ENCODE peak calls at places on chromosomes 12 and 14, in seven cellular contexts. J is HuH-7.5; M is stimulated activated CD4-positive, alpha-beta T cell treated with anti-CD3 and anti-CD28 coated beads, Interleukin-15, amount 100 ng/mL, for 1 hour; U is RWPE1; D is H7; C is HFFc6; G is progenitor cell of endocrine pancreas. Q is an unnamed sample.

GRCh38 chr14:34021096-34021495 is 70.2 kb upstream of the EGLN3 start:
- DNase-seq in J (no peak), M (no peak), U (no peak), D (no peak), C (no peak), G (no peak), Q (no peak)

GRCh38 chr12:76451528-76451927 is 103.3 kb upstream of the BBS10 start:
- DNase-seq in J (no peak), M (no peak), U (no peak), D (no peak), C (no peak), G (no peak), Q (no peak)

GRCh38 chr12:42325326-42325775 is 543 bp downstream of the ZCRB1 start:
- DNase-seq in J (no peak), M (no peak), U (no peak), D (no peak), C (peak), G (no peak), Q (no peak)

GRCh38 chr12:7130791-7131501 is 775 bp downstream of the CLSTN3 start:
- DNase-seq in J (peak), M (no peak), U (no peak), D (peak), C (peak), G (peak), Q (no peak)

GRCh38 chr12:54004063-54004840 is 4.3 kb downstream of the HOXC9 start:
- DNase-seq in J (no peak), M (no peak), U (no peak), D (no peak), C (no peak), G (no peak), Q (peak)

GRCh38 chr12:4006743-4007142 is 133.5 kb upstream of the PARP11 start:
- DNase-seq in J (no peak), M (no peak), U (peak), D (no peak), C (no peak), G (no peak), Q (no peak)

GRCh38 chr12:40312982-40313576 is 88.3 kb downstream of the LRRK2 start:
- DNase-seq in J (no peak), M (no peak), U (peak), D (no peak), C (peak), G (no peak), Q (peak)

GRCh38 chr14:35898217-35898775 is 72.2 kb downstream of the BRMS1L start:
- DNase-seq in J (no peak), M (no peak), U (no peak), D (no peak), C (no peak), G (no peak), Q (no peak)

GRCh38 chr14:96206461-96206860 is 1.8 kb downstream of the BDKRB2 start:
- DNase-seq in J (no peak), M (no peak), U (peak), D (peak), C (no peak), G (no peak), Q (no peak)

GRCh38 chr14:52583544-52583943 is 30.9 kb downstream of the GPR137C start:
- DNase-seq in J (no peak), M (no peak), U (peak), D (no peak), C (no peak), G (no peak), Q (peak)

GRCh38 chr14:92568621-92569479 is 55.3 kb downstream of the RIN3 start:
- DNase-seq in J (no peak), M (no peak), U (no peak), D (no peak), C (no peak), G (no peak), Q (no peak)

GRCh38 chr14:74401504-74402241 is 24.3 kb downstream of the SYNDIG1L start:
- DNase-seq in J (no peak), M (peak), U (no peak), D (peak), C (no peak), G (no peak), Q (no peak)

GRCh38 chr14:68076451-68076850 is 256.9 kb downstream of the RAD51B start:
- DNase-seq in J (no peak), M (no peak), U (peak), D (no peak), C (peak), G (no peak), Q (peak)

GRCh38 chr12:123278150-123278627 is 6.5 kb upstream of the CDK2AP1 start:
- DNase-seq in J (no peak), M (no peak), U (no peak), D (no peak), C (no peak), G (no peak), Q (no peak)

GRCh38 chr12:47276253-47277070 is 196.7 kb upstream of the AMIGO2 start:
- DNase-seq in J (peak), M (no peak), U (peak), D (no peak), C (no peak), G (no peak), Q (peak)

GRCh38 chr14:45150386-45150890 is 14.7 kb downstream of the FANCM start:
- DNase-seq in J (no peak), M (no peak), U (no peak), D (no peak), C (no peak), G (no peak), Q (no peak)

GRCh38 chr14:50233335-50234250 is 2.2 kb upstream of the SOS2 start:
- DNase-seq in J (no peak), M (no peak), U (no peak), D (no peak), C (no peak), G (no peak), Q (no peak)

GRCh38 chr14:86055512-86055911 is 525.6 kb downstream of the FLRT2 start:
- DNase-seq in J (no peak), M (no peak), U (no peak), D (no peak), C (no peak), G (no peak), Q (no peak)

GRCh38 chr12:52370906-52371608 is 3.8 kb upstream of the KRT85 start:
- DNase-seq in J (no peak), M (no peak), U (no peak), D (no peak), C (peak), G (no peak), Q (peak)

GRCh38 chr12:28507055-28507454 is 316.8 kb downstream of the CCDC91 start:
- DNase-seq in J (no peak), M (no peak), U (no peak), D (no peak), C (peak), G (no peak), Q (no peak)

Q was measured in foreskin fibroblast.